ENCODE peak calls at places on chromosomes 2 and 18, in five cellular contexts. One of them, this sample, is unnamed.
A peak's percentile ranks its signal among the peaks of the same experiment; 100 is the strongest.

GRCh38 chr2:191415101-191415500 is 169.9 kb downstream of the MYO1B start:
- DNase-seq in fibroblast of mammary gland: no peak
- DNase-seq in myocyte: no peak
- DNase-seq in AG04449: no peak
- DNase-seq in neural crest cell: no peak
- DNase-seq in this sample: no peak

GRCh38 chr2:6181525-6182270 is 489.5 kb downstream of the SOX11 start:
- DNase-seq in fibroblast of mammary gland: peak; percentile 71
- DNase-seq in myocyte: no peak
- DNase-seq in neural crest cell: no peak
- DNase-seq in AG04449: peak; percentile 33
- DNase-seq in this sample: no peak

GRCh38 chr2:38122344-38122743 is 46.4 kb upstream of the CYP1B1 start:
- DNase-seq in myocyte: peak; percentile 24
- DNase-seq in fibroblast of mammary gland: peak; percentile 76
- DNase-seq in AG04449: no peak
- DNase-seq in neural crest cell: no peak
- DNase-seq in this sample: no peak

GRCh38 chr2:1837458-1837857 is 93.1 kb upstream of the PXDN start:
- DNase-seq in neural crest cell: no peak
- DNase-seq in AG04449: no peak
- DNase-seq in fibroblast of mammary gland: no peak
- DNase-seq in myocyte: no peak
- DNase-seq in this sample: no peak

GRCh38 chr2:60285476-60286316 is 267.8 kb downstream of the BCL11A start:
- DNase-seq in myocyte: no peak
- DNase-seq in neural crest cell: no peak
- DNase-seq in AG04449: no peak
- DNase-seq in fibroblast of mammary gland: no peak
- DNase-seq in this sample: no peak

GRCh38 chr18:46337206-46337710 is 233.1 kb downstream of the HAUS1 start:
- DNase-seq in neural crest cell: no peak
- DNase-seq in fibroblast of mammary gland: no peak
- DNase-seq in myocyte: no peak
- DNase-seq in AG04449: no peak
- DNase-seq in this sample: no peak

GRCh38 chr2:207530160-207531023 is 630 bp downstream of the CREB1 start:
- DNase-seq in fibroblast of mammary gland: peak; percentile 43
- DNase-seq in myocyte: peak; percentile 54
- DNase-seq in AG04449: no peak
- DNase-seq in neural crest cell: peak; percentile 32
- DNase-seq in this sample: peak; percentile 15

GRCh38 chr2:17791121-17791902 is 24.9 kb upstream of the MSGN1 start:
- DNase-seq in myocyte: peak; percentile 81
- DNase-seq in fibroblast of mammary gland: peak; percentile 83
- DNase-seq in AG04449: peak; percentile 59
- DNase-seq in neural crest cell: no peak
- DNase-seq in this sample: no peak

GRCh38 chr2:80205498-80205897 is 99.1 kb downstream of the LRRTM1 start:
- DNase-seq in AG04449: no peak
- DNase-seq in myocyte: no peak
- DNase-seq in fibroblast of mammary gland: no peak
- DNase-seq in neural crest cell: no peak
- DNase-seq in this sample: no peak

GRCh38 chr2:128041561-128041960 is 13.7 kb upstream of the SAP130 start:
- DNase-seq in AG04449: no peak
- DNase-seq in fibroblast of mammary gland: peak; percentile 8
- DNase-seq in neural crest cell: no peak
- DNase-seq in myocyte: no peak
- DNase-seq in this sample: no peak

GRCh38 chr18:45938488-45938935 is 28.6 kb downstream of the EPG5 start:
- DNase-seq in myocyte: no peak
- DNase-seq in AG04449: no peak
- DNase-seq in neural crest cell: no peak
- DNase-seq in fibroblast of mammary gland: no peak
- DNase-seq in this sample: no peak

GRCh38 chr2:216348909-216349308 is 23.4 kb downstream of the MARCHF4 start:
- DNase-seq in AG04449: no peak
- DNase-seq in myocyte: no peak
- DNase-seq in neural crest cell: no peak
- DNase-seq in fibroblast of mammary gland: peak; percentile 91
- DNase-seq in this sample: no peak

GRCh38 chr2:70024284-70024683 is 62.9 kb upstream of the ASPRV1 start:
- DNase-seq in neural crest cell: no peak
- DNase-seq in AG04449: no peak
- DNase-seq in fibroblast of mammary gland: no peak
- DNase-seq in myocyte: peak; percentile 17
- DNase-seq in this sample: no peak

GRCh38 chr18:42183746-42184145 is 228.7 kb downstream of the PIK3C3 start:
- DNase-seq in neural crest cell: no peak
- DNase-seq in AG04449: peak; percentile 36
- DNase-seq in fibroblast of mammary gland: peak; percentile 78
- DNase-seq in myocyte: peak; percentile 86
- DNase-seq in this sample: no peak

GRCh38 chr18:50679656-50680055 is 119.8 kb downstream of the MAPK4 start:
- DNase-seq in AG04449: no peak
- DNase-seq in fibroblast of mammary gland: no peak
- DNase-seq in neural crest cell: no peak
- DNase-seq in myocyte: no peak
- DNase-seq in this sample: no peak

GRCh38 chr2:219460424-219460926 is 25.8 kb downstream of the SPEG start:
- DNase-seq in myocyte: peak; percentile 99
- DNase-seq in AG04449: no peak
- DNase-seq in neural crest cell: peak; percentile 59
- DNase-seq in fibroblast of mammary gland: peak; percentile 45
- DNase-seq in this sample: no peak

GRCh38 chr2:218006741-218007140 is 3.9 kb upstream of the TNS1 start:
- DNase-seq in myocyte: peak; percentile 43
- DNase-seq in fibroblast of mammary gland: peak; percentile 96
- DNase-seq in AG04449: no peak
- DNase-seq in neural crest cell: no peak
- DNase-seq in this sample: no peak

GRCh38 chr18:8257851-8258434 is 351.3 kb upstream of the RAB12 start:
- DNase-seq in fibroblast of mammary gland: no peak
- DNase-seq in myocyte: no peak
- DNase-seq in AG04449: no peak
- DNase-seq in neural crest cell: no peak
- DNase-seq in this sample: no peak

GRCh38 chr18:77557030-77557429 is 307.4 kb downstream of the GALR1 start:
- DNase-seq in fibroblast of mammary gland: peak; percentile 26
- DNase-seq in AG04449: no peak
- DNase-seq in neural crest cell: peak; percentile 51
- DNase-seq in myocyte: no peak
- DNase-seq in this sample: peak; percentile 44

GRCh38 chr2:7748717-7749415 is 831.7 kb downstream of the RNF144A start:
- DNase-seq in myocyte: no peak
- DNase-seq in fibroblast of mammary gland: peak; percentile 31
- DNase-seq in AG04449: no peak
- DNase-seq in neural crest cell: no peak
- DNase-seq in this sample: no peak

GRCh38 chr2:167510071-167510759 is 621.9 kb downstream of the XIRP2 start:
- DNase-seq in AG04449: no peak
- DNase-seq in myocyte: no peak
- DNase-seq in fibroblast of mammary gland: peak; percentile 45
- DNase-seq in neural crest cell: no peak
- DNase-seq in this sample: no peak

GRCh38 chr2:12262681-12263436 is 453.9 kb upstream of the TRIB2 start:
- DNase-seq in AG04449: no peak
- DNase-seq in myocyte: peak; percentile 54
- DNase-seq in neural crest cell: no peak
- DNase-seq in fibroblast of mammary gland: peak; percentile 58
- DNase-seq in this sample: no peak

GRCh38 chr2:120346667-120347358 is 877 bp downstream of the INHBB start:
- DNase-seq in AG04449: peak; percentile 41
- DNase-seq in neural crest cell: peak; percentile 22
- DNase-seq in fibroblast of mammary gland: peak; percentile 54
- DNase-seq in myocyte: no peak
- DNase-seq in this sample: no peak

GRCh38 chr2:160471950-160472349 is 21.7 kb downstream of the RBMS1 start:
- DNase-seq in fibroblast of mammary gland: peak; percentile 56
- DNase-seq in neural crest cell: no peak
- DNase-seq in AG04449: no peak
- DNase-seq in myocyte: no peak
- DNase-seq in this sample: no peak